ENCODE peak calls at places on chromosomes 2 and 18, in eight cellular contexts. One of them, this sample, is unnamed.
A peak's percentile ranks its signal among the peaks of the same experiment; 100 is the strongest.

GRCh38 chr18:76451475-76452331 is 43.3 kb downstream of the ZNF516 start:
- DNase-seq in coronary artery: peak; percentile 62
- DNase-seq in endothelial cell: peak; percentile 40
- DNase-seq in epithelial cell of esophagus: no peak
- DNase-seq in PC-3: no peak
- DNase-seq in IMR-90: no peak
- DNase-seq in GM13976: no peak
- DNase-seq in suprapubic skin: peak; percentile 66
- DNase-seq in this sample: no peak

GRCh38 chr2:177799531-177799930 is 273.0 kb downstream of the PDE11A start:
- DNase-seq in coronary artery: no peak
- DNase-seq in endothelial cell: peak; percentile 42
- DNase-seq in epithelial cell of esophagus: peak; percentile 50
- DNase-seq in PC-3: peak; percentile 48
- DNase-seq in IMR-90: peak; percentile 12
- DNase-seq in GM13976: no peak
- DNase-seq in suprapubic skin: no peak
- DNase-seq in this sample: peak; percentile 35

GRCh38 chr2:189022002-189022401 is 47.8 kb downstream of the COL3A1 start:
- DNase-seq in coronary artery: no peak
- DNase-seq in endothelial cell: no peak
- DNase-seq in epithelial cell of esophagus: peak; percentile 16
- DNase-seq in PC-3: peak; percentile 17
- DNase-seq in IMR-90: peak; percentile 93
- DNase-seq in GM13976: no peak
- DNase-seq in suprapubic skin: no peak
- DNase-seq in this sample: peak; percentile 92

GRCh38 chr18:10008006-10008647 is 94.3 kb downstream of the VAPA start:
- DNase-seq in coronary artery: no peak
- DNase-seq in endothelial cell: no peak
- DNase-seq in epithelial cell of esophagus: no peak
- DNase-seq in PC-3: no peak
- DNase-seq in IMR-90: no peak
- DNase-seq in GM13976: no peak
- DNase-seq in suprapubic skin: peak; percentile 8
- DNase-seq in this sample: no peak

GRCh38 chr2:224538739-224539138 is 46.4 kb downstream of the CUL3 start:
- DNase-seq in coronary artery: no peak
- DNase-seq in endothelial cell: no peak
- DNase-seq in epithelial cell of esophagus: no peak
- DNase-seq in PC-3: no peak
- DNase-seq in IMR-90: no peak
- DNase-seq in GM13976: no peak
- DNase-seq in suprapubic skin: no peak
- DNase-seq in this sample: no peak

GRCh38 chr2:55719852-55720251 is 26.2 kb upstream of the PNPT1 start:
- DNase-seq in coronary artery: no peak
- DNase-seq in endothelial cell: no peak
- DNase-seq in epithelial cell of esophagus: no peak
- DNase-seq in PC-3: no peak
- DNase-seq in IMR-90: no peak
- DNase-seq in GM13976: no peak
- DNase-seq in suprapubic skin: no peak
- DNase-seq in this sample: no peak

GRCh38 chr18:23330423-23330822 is 122.7 kb upstream of the RIOK3 start:
- DNase-seq in coronary artery: no peak
- DNase-seq in endothelial cell: no peak
- DNase-seq in epithelial cell of esophagus: peak; percentile 10
- DNase-seq in PC-3: no peak
- DNase-seq in IMR-90: no peak
- DNase-seq in GM13976: peak; percentile 26
- DNase-seq in suprapubic skin: no peak
- DNase-seq in this sample: no peak

GRCh38 chr2:42163444-42164045 is 5.6 kb upstream of the EML4 start:
- DNase-seq in coronary artery: no peak
- DNase-seq in endothelial cell: no peak
- DNase-seq in epithelial cell of esophagus: no peak
- DNase-seq in PC-3: no peak
- DNase-seq in IMR-90: peak; percentile 92
- DNase-seq in GM13976: no peak
- DNase-seq in suprapubic skin: no peak
- DNase-seq in this sample: no peak

GRCh38 chr2:222410534-222410933 is 13.8 kb upstream of the SGPP2 start:
- DNase-seq in coronary artery: no peak
- DNase-seq in endothelial cell: no peak
- DNase-seq in epithelial cell of esophagus: no peak
- DNase-seq in PC-3: peak; percentile 8
- DNase-seq in IMR-90: no peak
- DNase-seq in GM13976: no peak
- DNase-seq in suprapubic skin: no peak
- DNase-seq in this sample: peak; percentile 4

GRCh38 chr2:19812166-19812565 is 89.6 kb downstream of the TTC32 start:
- DNase-seq in coronary artery: peak; percentile 88
- DNase-seq in endothelial cell: no peak
- DNase-seq in epithelial cell of esophagus: no peak
- DNase-seq in PC-3: no peak
- DNase-seq in IMR-90: no peak
- DNase-seq in GM13976: no peak
- DNase-seq in suprapubic skin: no peak
- DNase-seq in this sample: peak; percentile 15

GRCh38 chr2:232315049-232315922 is 63.3 kb upstream of the ALPP start:
- DNase-seq in coronary artery: peak; percentile 75
- DNase-seq in endothelial cell: no peak
- DNase-seq in epithelial cell of esophagus: peak; percentile 97
- DNase-seq in PC-3: peak; percentile 31
- DNase-seq in IMR-90: peak; percentile 30
- DNase-seq in GM13976: peak; percentile 68
- DNase-seq in suprapubic skin: no peak
- DNase-seq in this sample: peak; percentile 5
- TF ChIP-seq CTCF in coronary artery: no peak
- TF ChIP-seq CTCF in endothelial cell: no peak
- TF ChIP-seq CTCF in epithelial cell of esophagus: peak; percentile 71
- TF ChIP-seq CTCF in PC-3: no peak
- TF ChIP-seq CTCF in IMR-90: no peak
- TF ChIP-seq CTCF in GM13976: no peak
- TF ChIP-seq CTCF in suprapubic skin: peak; percentile 37
- TF ChIP-seq CTCF in this sample: no peak

GRCh38 chr2:144512421-144513272 is 7.3 kb downstream of the ZEB2 start:
- DNase-seq in coronary artery: no peak
- DNase-seq in endothelial cell: no peak
- DNase-seq in epithelial cell of esophagus: no peak
- DNase-seq in PC-3: no peak
- DNase-seq in IMR-90: no peak
- DNase-seq in GM13976: no peak
- DNase-seq in suprapubic skin: no peak
- DNase-seq in this sample: no peak

GRCh38 chr2:144513388-144514100 is 6.4 kb downstream of the ZEB2 start:
- DNase-seq in coronary artery: no peak
- DNase-seq in endothelial cell: no peak
- DNase-seq in epithelial cell of esophagus: no peak
- DNase-seq in PC-3: no peak
- DNase-seq in IMR-90: peak; percentile 81
- DNase-seq in GM13976: no peak
- DNase-seq in suprapubic skin: no peak
- DNase-seq in this sample: peak; percentile 49

GRCh38 chr2:144511222-144511855 is 8.6 kb downstream of the ZEB2 start:
- DNase-seq in coronary artery: no peak
- DNase-seq in endothelial cell: no peak
- DNase-seq in epithelial cell of esophagus: no peak
- DNase-seq in PC-3: no peak
- DNase-seq in IMR-90: no peak
- DNase-seq in GM13976: no peak
- DNase-seq in suprapubic skin: no peak
- DNase-seq in this sample: no peak

GRCh38 chr2:144510206-144510991 is 9.5 kb downstream of the ZEB2 start:
- DNase-seq in coronary artery: no peak
- DNase-seq in endothelial cell: no peak
- DNase-seq in epithelial cell of esophagus: peak; percentile 6
- DNase-seq in PC-3: no peak
- DNase-seq in IMR-90: peak; percentile 89
- DNase-seq in GM13976: peak; percentile 60
- DNase-seq in suprapubic skin: no peak
- DNase-seq in this sample: peak; percentile 86

DNA sequence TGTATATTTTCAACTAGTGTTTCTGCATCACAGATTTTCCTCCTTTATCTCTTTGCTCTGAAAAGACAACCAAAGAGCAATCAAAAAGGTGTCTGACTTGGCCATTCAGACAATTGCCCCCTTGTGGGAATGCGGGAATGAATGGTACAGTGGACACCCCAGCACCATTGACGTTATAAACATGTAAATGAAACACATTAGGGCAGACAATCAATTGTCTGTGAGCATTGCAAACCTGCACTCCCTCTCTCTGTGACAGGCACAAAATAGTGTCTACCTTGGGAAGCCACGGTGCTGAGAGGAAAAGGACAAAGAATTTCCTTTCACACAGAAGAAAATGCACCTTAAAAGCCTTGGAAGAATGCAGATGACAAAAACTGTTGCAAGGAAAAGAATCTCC is 8.0 kb downstream of the ZEB2 start:
- DNase-seq in coronary artery: no peak
- DNase-seq in endothelial cell: no peak
- DNase-seq in epithelial cell of esophagus: no peak
- DNase-seq in PC-3: no peak
- DNase-seq in IMR-90: no peak
- DNase-seq in GM13976: no peak
- DNase-seq in suprapubic skin: no peak
- DNase-seq in this sample: no peak
- TF ChIP-seq CTCF in coronary artery: no peak
- TF ChIP-seq CTCF in endothelial cell: no peak
- TF ChIP-seq CTCF in epithelial cell of esophagus: no peak
- TF ChIP-seq CTCF in PC-3: no peak
- TF ChIP-seq CTCF in IMR-90: no peak
- TF ChIP-seq CTCF in GM13976: no peak
- TF ChIP-seq CTCF in suprapubic skin: no peak
- TF ChIP-seq CTCF in this sample: peak; percentile 47

GRCh38 chr2:230924470-230925341 is at the start of gene GPR55:
- DNase-seq in coronary artery: peak; percentile 64
- DNase-seq in endothelial cell: peak; percentile 44
- DNase-seq in epithelial cell of esophagus: no peak
- DNase-seq in PC-3: no peak
- DNase-seq in IMR-90: no peak
- DNase-seq in GM13976: peak; percentile 80
- DNase-seq in suprapubic skin: peak; percentile 50
- DNase-seq in this sample: no peak

GRCh38 chr2:230927711-230928341 is 2.8 kb upstream of the GPR55 start:
- DNase-seq in coronary artery: peak; percentile 64
- DNase-seq in endothelial cell: no peak
- DNase-seq in epithelial cell of esophagus: no peak
- DNase-seq in PC-3: no peak
- DNase-seq in IMR-90: no peak
- DNase-seq in GM13976: no peak
- DNase-seq in suprapubic skin: peak; percentile 65
- DNase-seq in this sample: no peak

GRCh38 chr2:230925443-230925878 is 419 bp upstream of the GPR55 start:
- DNase-seq in coronary artery: peak; percentile 47
- DNase-seq in endothelial cell: no peak
- DNase-seq in epithelial cell of esophagus: peak; percentile 14
- DNase-seq in PC-3: no peak
- DNase-seq in IMR-90: no peak
- DNase-seq in GM13976: peak; percentile 66
- DNase-seq in suprapubic skin: no peak
- DNase-seq in this sample: no peak

GRCh38 chr2:230924092-230924469 is 961 bp downstream of the GPR55 start:
- DNase-seq in coronary artery: no peak
- DNase-seq in endothelial cell: no peak
- DNase-seq in epithelial cell of esophagus: no peak
- DNase-seq in PC-3: no peak
- DNase-seq in IMR-90: no peak
- DNase-seq in GM13976: no peak
- DNase-seq in suprapubic skin: peak; percentile 47
- DNase-seq in this sample: no peak

DNA sequence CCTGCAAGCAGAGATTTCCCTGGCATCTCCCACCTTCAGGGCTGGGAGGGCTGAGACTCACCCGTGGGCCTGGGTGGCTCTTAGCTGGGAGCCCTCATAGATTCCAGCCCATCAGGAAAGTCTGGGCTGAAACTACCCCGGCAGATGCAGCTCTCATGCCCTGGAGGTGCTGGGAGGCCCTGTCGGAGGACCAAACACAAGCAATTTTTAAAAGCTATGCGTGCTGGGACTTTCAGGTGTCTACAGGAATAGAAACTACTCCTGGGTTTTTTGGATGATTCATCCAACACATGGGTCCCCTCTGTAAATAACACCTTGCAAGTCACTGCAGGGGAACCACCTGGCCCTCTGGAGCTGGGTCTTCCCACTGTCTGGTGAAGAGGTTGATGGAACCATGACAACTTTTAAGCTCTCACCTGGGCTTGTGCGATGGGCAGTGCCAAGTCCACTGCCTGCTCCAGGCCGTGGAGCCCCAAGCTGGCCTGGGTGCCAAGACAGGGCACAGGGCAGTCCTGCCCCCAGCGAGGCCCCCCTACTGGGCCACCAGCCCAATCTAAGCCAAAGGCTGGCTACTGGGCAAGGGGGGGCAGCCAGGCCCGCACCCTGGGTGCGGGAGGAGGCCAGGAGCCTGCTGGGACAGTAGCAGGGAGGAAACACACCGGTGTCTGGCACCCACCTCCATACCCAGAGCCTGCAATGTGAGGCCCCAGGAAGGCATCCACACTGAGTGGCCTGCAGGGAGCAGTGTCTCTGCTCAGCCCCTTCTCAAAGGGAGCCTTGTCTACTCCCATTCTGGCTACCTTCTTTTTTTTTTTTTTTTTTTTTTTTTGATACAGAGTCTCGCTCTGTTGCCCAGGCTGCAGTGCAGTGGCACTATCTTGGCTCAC is 1.1 kb upstream of the GPR55 start:
- DNase-seq in coronary artery: peak; percentile 58
- DNase-seq in endothelial cell: no peak
- DNase-seq in epithelial cell of esophagus: peak; percentile 46
- DNase-seq in PC-3: no peak
- DNase-seq in IMR-90: no peak
- DNase-seq in GM13976: peak; percentile 76
- DNase-seq in suprapubic skin: peak; percentile 47
- DNase-seq in this sample: no peak
- TF ChIP-seq CTCF in coronary artery: no peak
- TF ChIP-seq CTCF in endothelial cell: no peak
- TF ChIP-seq CTCF in epithelial cell of esophagus: no peak
- TF ChIP-seq CTCF in PC-3: no peak
- TF ChIP-seq CTCF in IMR-90: no peak
- TF ChIP-seq CTCF in GM13976: peak; percentile 24
- TF ChIP-seq CTCF in suprapubic skin: no peak
- TF ChIP-seq CTCF in this sample: peak; percentile 38

GRCh38 chr18:71431689-71432088 is 1112.5 kb downstream of the CBLN2 start:
- DNase-seq in coronary artery: no peak
- DNase-seq in endothelial cell: no peak
- DNase-seq in epithelial cell of esophagus: no peak
- DNase-seq in PC-3: no peak
- DNase-seq in IMR-90: no peak
- DNase-seq in GM13976: no peak
- DNase-seq in suprapubic skin: no peak
- DNase-seq in this sample: no peak

GRCh38 chr18:71431171-71431570 is 1113.0 kb downstream of the CBLN2 start:
- DNase-seq in coronary artery: no peak
- DNase-seq in endothelial cell: no peak
- DNase-seq in epithelial cell of esophagus: no peak
- DNase-seq in PC-3: no peak
- DNase-seq in IMR-90: no peak
- DNase-seq in GM13976: no peak
- DNase-seq in suprapubic skin: no peak
- DNase-seq in this sample: no peak

GRCh38 chr18:71426441-71426840 is 1117.7 kb downstream of the CBLN2 start:
- DNase-seq in coronary artery: no peak
- DNase-seq in endothelial cell: no peak
- DNase-seq in epithelial cell of esophagus: no peak
- DNase-seq in PC-3: no peak
- DNase-seq in IMR-90: no peak
- DNase-seq in GM13976: no peak
- DNase-seq in suprapubic skin: no peak
- DNase-seq in this sample: no peak
- TF ChIP-seq CTCF in coronary artery: no peak
- TF ChIP-seq CTCF in endothelial cell: peak; percentile 52
- TF ChIP-seq CTCF in epithelial cell of esophagus: no peak
- TF ChIP-seq CTCF in PC-3: no peak
- TF ChIP-seq CTCF in IMR-90: no peak
- TF ChIP-seq CTCF in GM13976: no peak
- TF ChIP-seq CTCF in suprapubic skin: no peak
- TF ChIP-seq CTCF in this sample: peak; percentile 46

This sample was measured in HFFc6.